ENCODE peak calls at places on chromosomes 6 and 20, in four cellular contexts. One of them, this sample, is unnamed.

GRCh38 chr6:42340516-42340915 is 111.2 kb downstream of the TRERF1 start:
- DNase-seq in stomach: no peak
- DNase-seq in brain microvascular endothelial cell: no peak
- DNase-seq in HFFc6: no peak
- DNase-seq in this sample: no peak

GRCh38 chr20:4957939-4958362 is 43.4 kb downstream of the SLC23A2 start:
- DNase-seq in HFFc6: peak
- DNase-seq in stomach: no peak
- DNase-seq in brain microvascular endothelial cell: peak
- DNase-seq in this sample: no peak

GRCh38 chr20:31842471-31843157 is 2.8 kb downstream of the FOXS1 start:
- DNase-seq in HFFc6: peak
- DNase-seq in brain microvascular endothelial cell: peak
- DNase-seq in stomach: no peak
- DNase-seq in this sample: peak

GRCh38 chr20:37651932-37652331 is 41.9 kb upstream of the CTNNBL1 start:
- DNase-seq in stomach: peak
- DNase-seq in brain microvascular endothelial cell: no peak
- DNase-seq in HFFc6: peak
- DNase-seq in this sample: peak

GRCh38 chr6:54419885-54420284 is 111.6 kb downstream of the TINAG start:
- DNase-seq in HFFc6: peak
- DNase-seq in stomach: no peak
- DNase-seq in brain microvascular endothelial cell: peak
- DNase-seq in this sample: no peak

GRCh38 chr6:36197739-36198221 is 1.2 kb downstream of the BRPF3 start:
- DNase-seq in HFFc6: no peak
- DNase-seq in stomach: no peak
- DNase-seq in brain microvascular endothelial cell: no peak
- DNase-seq in this sample: no peak

GRCh38 chr6:157723376-157723775 is 99.7 kb upstream of the SNX9 start:
- DNase-seq in brain microvascular endothelial cell: no peak
- DNase-seq in stomach: no peak
- DNase-seq in HFFc6: no peak
- DNase-seq in this sample: no peak

GRCh38 chr6:169315830-169316614 is 62.4 kb upstream of the THBS2 start:
- DNase-seq in stomach: no peak
- DNase-seq in brain microvascular endothelial cell: no peak
- DNase-seq in HFFc6: no peak
- DNase-seq in this sample: no peak

GRCh38 chr6:150775400-150775799 is 90.1 kb upstream of the MTHFD1L start:
- DNase-seq in brain microvascular endothelial cell: no peak
- DNase-seq in stomach: no peak
- DNase-seq in HFFc6: no peak
- DNase-seq in this sample: no peak

GRCh38 chr20:9110916-9111432 is 42.1 kb downstream of the PLCB4 start:
- DNase-seq in brain microvascular endothelial cell: no peak
- DNase-seq in stomach: no peak
- DNase-seq in HFFc6: no peak
- DNase-seq in this sample: no peak

GRCh38 chr6:114008331-114008730 is 37.4 kb upstream of the HDAC2 start:
- DNase-seq in brain microvascular endothelial cell: no peak
- DNase-seq in HFFc6: no peak
- DNase-seq in stomach: no peak
- DNase-seq in this sample: no peak

GRCh38 chr6:4794140-4794707 is 18.0 kb downstream of the CDYL start:
- DNase-seq in HFFc6: no peak
- DNase-seq in brain microvascular endothelial cell: no peak
- DNase-seq in stomach: peak
- DNase-seq in this sample: no peak

GRCh38 chr6:90894285-90895144 is 307.6 kb upstream of the MAP3K7 start:
- DNase-seq in stomach: no peak
- DNase-seq in HFFc6: no peak
- DNase-seq in brain microvascular endothelial cell: no peak
- DNase-seq in this sample: no peak

GRCh38 chr6:90712165-90712564 is 125.3 kb upstream of the MAP3K7 start:
- DNase-seq in HFFc6: no peak
- DNase-seq in brain microvascular endothelial cell: no peak
- DNase-seq in stomach: no peak
- DNase-seq in this sample: no peak

GRCh38 chr6:158324136-158324535 is 11.9 kb downstream of the TULP4 start:
- DNase-seq in brain microvascular endothelial cell: peak
- DNase-seq in stomach: no peak
- DNase-seq in HFFc6: peak
- DNase-seq in this sample: no peak

GRCh38 chr20:49659096-49659495 is 54.6 kb downstream of the B4GALT5 start:
- DNase-seq in stomach: no peak
- DNase-seq in HFFc6: no peak
- DNase-seq in brain microvascular endothelial cell: no peak
- DNase-seq in this sample: no peak

GRCh38 chr6:156634971-156635371 is 142.2 kb upstream of the ARID1B start:
- DNase-seq in HFFc6: no peak
- DNase-seq in stomach: no peak
- DNase-seq in brain microvascular endothelial cell: no peak
- DNase-seq in this sample: no peak

GRCh38 chr6:157648561-157648960 is 174.5 kb upstream of the SNX9 start:
- DNase-seq in stomach: no peak
- DNase-seq in HFFc6: peak
- DNase-seq in brain microvascular endothelial cell: no peak
- DNase-seq in this sample: no peak

GRCh38 chr6:16239090-16239797 is 857 bp downstream of the GMPR start:
- DNase-seq in HFFc6: no peak
- DNase-seq in brain microvascular endothelial cell: peak
- DNase-seq in stomach: peak
- DNase-seq in this sample: peak

GRCh38 chr6:76861403-76861802 is 601.9 kb downstream of the HTR1B start:
- DNase-seq in brain microvascular endothelial cell: no peak
- DNase-seq in stomach: peak
- DNase-seq in HFFc6: no peak
- DNase-seq in this sample: peak

GRCh38 chr20:59676126-59676876 is 72.0 kb downstream of the PHACTR3 start:
- DNase-seq in HFFc6: no peak
- DNase-seq in stomach: no peak
- DNase-seq in brain microvascular endothelial cell: no peak
- DNase-seq in this sample: no peak

GRCh38 chr6:11179088-11179977 is 53.1 kb downstream of the NEDD9 start:
- DNase-seq in brain microvascular endothelial cell: no peak
- DNase-seq in stomach: no peak
- DNase-seq in HFFc6: no peak
- DNase-seq in this sample: no peak

GRCh38 chr6:108561742-108562502 is 1.2 kb downstream of the FOXO3 start:
- DNase-seq in brain microvascular endothelial cell: no peak
- DNase-seq in stomach: no peak
- DNase-seq in HFFc6: no peak
- DNase-seq in this sample: peak

GRCh38 chr6:40383348-40384115 is 203.6 kb downstream of the LRFN2 start:
- DNase-seq in HFFc6: no peak
- DNase-seq in brain microvascular endothelial cell: no peak
- DNase-seq in stomach: no peak
- DNase-seq in this sample: no peak

GRCh38 chr6:3419624-3420272 is 37.1 kb downstream of the SLC22A23 start:
- DNase-seq in HFFc6: peak
- DNase-seq in brain microvascular endothelial cell: peak
- DNase-seq in stomach: no peak
- DNase-seq in this sample: no peak

GRCh38 chr6:3421145-3421544 is 35.7 kb downstream of the SLC22A23 start:
- DNase-seq in HFFc6: no peak
- DNase-seq in stomach: no peak
- DNase-seq in brain microvascular endothelial cell: no peak
- DNase-seq in this sample: no peak

GRCh38 chr6:3415490-3415889 is 41.4 kb downstream of the SLC22A23 start:
- DNase-seq in HFFc6: no peak
- DNase-seq in stomach: no peak
- DNase-seq in brain microvascular endothelial cell: no peak
- DNase-seq in this sample: no peak

GRCh38 chr6:3417473-3417872 is 39.4 kb downstream of the SLC22A23 start:
- DNase-seq in HFFc6: no peak
- DNase-seq in stomach: no peak
- DNase-seq in brain microvascular endothelial cell: no peak
- DNase-seq in this sample: no peak

GRCh38 chr6:3418521-3419060 is 38.3 kb downstream of the SLC22A23 start:
- DNase-seq in HFFc6: no peak
- DNase-seq in brain microvascular endothelial cell: no peak
- DNase-seq in stomach: peak
- DNase-seq in this sample: no peak
- TF ChIP-seq CTCF in HFFc6: no peak
- TF ChIP-seq CTCF in brain microvascular endothelial cell: no peak
- TF ChIP-seq CTCF in stomach: no peak
- TF ChIP-seq CTCF in this sample: no peak

GRCh38 chr20:45985573-45985972 is 13.6 kb upstream of the ZNF335 start:
- DNase-seq in HFFc6: no peak
- DNase-seq in stomach: no peak
- DNase-seq in brain microvascular endothelial cell: no peak
- DNase-seq in this sample: no peak
- TF ChIP-seq CTCF in HFFc6: no peak
- TF ChIP-seq CTCF in stomach: no peak
- TF ChIP-seq CTCF in brain microvascular endothelial cell: peak
- TF ChIP-seq CTCF in this sample: no peak

DNA sequence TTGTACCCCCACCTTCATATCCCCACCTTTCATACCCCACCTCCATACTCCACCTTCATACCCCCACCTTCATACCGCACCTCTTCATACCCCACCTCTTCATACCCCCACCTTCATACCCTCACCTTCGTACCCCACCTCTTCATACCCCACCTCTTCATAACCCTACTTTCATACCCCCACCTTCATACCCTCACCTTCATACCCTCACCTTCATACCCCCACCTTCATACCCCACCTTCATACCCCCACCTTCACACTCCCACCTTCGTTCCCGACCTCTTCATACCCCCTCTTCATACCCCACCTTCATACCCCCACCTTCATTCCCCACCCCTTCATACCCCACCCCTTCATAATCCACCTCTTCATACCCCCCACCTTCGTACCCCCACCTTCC is 92.9 kb upstream of the NAA20 start:
- DNase-seq in stomach: no peak
- DNase-seq in HFFc6: no peak
- DNase-seq in brain microvascular endothelial cell: no peak
- DNase-seq in this sample: no peak
- TF ChIP-seq CTCF in stomach: no peak
- TF ChIP-seq CTCF in HFFc6: no peak
- TF ChIP-seq CTCF in brain microvascular endothelial cell: no peak
- TF ChIP-seq CTCF in this sample: no peak

GRCh38 chr6:137625808-137626207 is 131.6 kb upstream of the OLIG3 start:
- DNase-seq in HFFc6: no peak
- DNase-seq in brain microvascular endothelial cell: no peak
- DNase-seq in stomach: no peak
- DNase-seq in this sample: no peak
- TF ChIP-seq CTCF in HFFc6: no peak
- TF ChIP-seq CTCF in brain microvascular endothelial cell: peak
- TF ChIP-seq CTCF in stomach: no peak
- TF ChIP-seq CTCF in this sample: peak

DNA sequence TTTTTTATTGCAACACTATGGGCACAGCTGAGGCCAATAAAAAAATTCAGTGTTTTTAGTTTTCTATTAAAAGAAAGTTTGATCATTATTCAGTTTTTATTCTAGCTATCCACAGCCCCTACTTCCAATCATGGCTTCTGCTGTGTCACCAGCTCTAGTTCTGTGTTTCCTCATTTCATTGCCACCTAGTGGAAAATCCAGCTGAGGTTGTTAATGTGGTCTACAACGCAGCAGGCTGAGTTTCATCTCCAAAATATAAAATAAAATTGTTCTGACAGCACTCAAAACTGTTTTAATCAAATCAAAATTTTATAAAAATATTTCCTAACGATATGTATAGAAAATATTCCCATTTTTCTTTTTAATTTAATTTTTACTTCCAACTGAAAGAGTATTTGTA is 13.6 kb downstream of the COL9A1 start:
- DNase-seq in stomach: no peak
- DNase-seq in brain microvascular endothelial cell: no peak
- DNase-seq in HFFc6: no peak
- DNase-seq in this sample: no peak
- TF ChIP-seq CTCF in stomach: no peak
- TF ChIP-seq CTCF in brain microvascular endothelial cell: peak
- TF ChIP-seq CTCF in HFFc6: peak
- TF ChIP-seq CTCF in this sample: no peak

DNA sequence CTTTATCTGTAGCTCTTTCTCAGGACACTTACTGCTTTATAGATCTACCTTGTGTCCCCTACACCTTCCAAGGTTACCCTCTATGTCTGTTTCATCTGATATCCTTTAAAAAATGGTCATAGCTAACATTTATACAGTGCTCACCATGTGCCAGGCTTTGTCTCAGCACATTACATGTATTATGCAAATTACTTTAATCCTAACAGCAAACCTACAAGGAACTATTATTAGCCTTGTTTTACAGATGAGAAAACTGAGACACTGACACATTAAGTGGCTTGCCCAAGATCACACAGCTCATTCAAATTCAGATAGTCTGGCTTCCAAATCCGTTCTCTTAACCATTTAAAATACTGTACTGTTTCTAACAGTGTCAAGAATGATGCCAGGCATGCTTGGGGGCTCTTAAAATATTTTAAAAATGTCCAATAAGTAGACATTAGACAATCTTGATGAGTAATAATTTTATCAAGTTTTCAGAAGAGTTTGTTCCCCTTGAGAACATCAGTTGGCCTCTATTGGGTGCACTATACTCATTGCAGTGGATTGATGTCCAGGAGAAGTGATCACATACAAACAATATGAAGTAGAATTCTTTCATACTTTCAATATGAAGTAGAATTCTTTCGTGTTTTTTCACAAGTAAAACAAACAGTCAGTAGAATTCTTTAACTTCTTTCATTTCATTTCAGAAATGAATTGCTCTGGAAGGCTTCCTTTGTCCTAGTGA is 69.6 kb downstream of the DNAH8 start:
- DNase-seq in brain microvascular endothelial cell: peak
- DNase-seq in HFFc6: no peak
- DNase-seq in stomach: no peak
- DNase-seq in this sample: no peak
- TF ChIP-seq CTCF in brain microvascular endothelial cell: no peak
- TF ChIP-seq CTCF in HFFc6: no peak
- TF ChIP-seq CTCF in stomach: no peak
- TF ChIP-seq CTCF in this sample: no peak

GRCh38 chr6:128455959-128456358 is 64.4 kb downstream of the PTPRK start:
- DNase-seq in HFFc6: no peak
- DNase-seq in brain microvascular endothelial cell: no peak
- DNase-seq in stomach: no peak
- DNase-seq in this sample: no peak
- TF ChIP-seq CTCF in HFFc6: no peak
- TF ChIP-seq CTCF in brain microvascular endothelial cell: no peak
- TF ChIP-seq CTCF in stomach: no peak
- TF ChIP-seq CTCF in this sample: no peak

DNA sequence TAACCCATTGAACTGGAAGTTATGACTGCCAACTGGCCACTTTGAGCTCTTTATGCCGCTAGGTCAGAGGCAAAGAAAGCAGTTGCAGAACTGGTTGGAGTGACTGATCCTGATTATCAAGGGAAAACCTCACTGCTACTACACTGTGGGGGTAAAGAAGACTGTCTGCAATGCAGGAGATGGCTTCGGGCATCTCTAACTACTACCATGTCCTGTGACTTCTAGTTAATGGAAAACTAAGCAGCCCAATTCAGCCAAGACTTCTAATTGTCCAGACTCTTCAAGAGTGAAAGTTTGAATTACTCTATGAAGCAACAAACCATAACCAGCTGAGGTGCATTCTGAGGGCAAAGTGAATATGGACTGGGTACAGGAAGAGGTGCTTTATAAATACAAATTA is 773.6 kb upstream of the SLC35B3 start:
- DNase-seq in brain microvascular endothelial cell: no peak
- DNase-seq in stomach: no peak
- DNase-seq in HFFc6: no peak
- DNase-seq in this sample: no peak
- TF ChIP-seq CTCF in brain microvascular endothelial cell: no peak
- TF ChIP-seq CTCF in stomach: no peak
- TF ChIP-seq CTCF in HFFc6: no peak
- TF ChIP-seq CTCF in this sample: no peak